ENCODE peak calls at places on chromosomes 6 and 20, in ten cellular contexts. H is A673, W is nephron progenitor cell, L is endothelial cell, P is stomach, Y is foreskin fibroblast, E is choroid plexus epithelial cell, K is GM10248, T is epithelial cell of proximal tubule, O is transverse colon. C is an unnamed sample.

GRCh38 chr6:5215181-5215580 is 45.6 kb downstream of the LYRM4 start:
- DNase-seq in W (no peak), E (no peak), Y (peak), O (no peak), K (no peak), H (peak), T (peak), L (no peak), P (no peak), C (no peak)

GRCh38 chr6:6881438-6882267 is 226.1 kb upstream of the RREB1 start:
- DNase-seq in E (no peak), Y (no peak), L (no peak), P (no peak), H (no peak), W (no peak), T (no peak), O (no peak), K (no peak), C (no peak)

GRCh38 chr20:46914789-46915359 is 20.2 kb downstream of the EYA2 start:
- DNase-seq in E (no peak), P (no peak), Y (no peak), T (no peak), O (no peak), L (no peak), W (no peak), K (no peak), H (no peak), C (no peak)

GRCh38 chr20:58256842-58257241 is 28.4 kb upstream of the ANKRD60 start:
- DNase-seq in K (no peak), T (no peak), P (no peak), E (no peak), L (no peak), O (no peak), W (no peak), Y (no peak), H (no peak), C (no peak)

GRCh38 chr20:45589725-45590124 is 10.6 kb upstream of the WFDC8 start:
- DNase-seq in K (no peak), E (no peak), P (no peak), T (peak), L (no peak), Y (no peak), W (no peak), H (no peak), O (no peak), C (no peak)

GRCh38 chr6:56046576-56046975 is 171.2 kb upstream of the BMP5 start:
- DNase-seq in W (no peak), H (no peak), O (peak), L (no peak), Y (peak), K (no peak), T (no peak), E (peak), P (peak), C (no peak)

GRCh38 chr6:81553246-81553645 is 199.2 kb downstream of the TENT5A start:
- DNase-seq in T (no peak), H (no peak), E (peak), O (no peak), P (no peak), W (no peak), K (no peak), L (no peak), Y (no peak), C (no peak)

GRCh38 chr6:74891358-74891811 is 314.5 kb downstream of the COL12A1 start:
- DNase-seq in O (no peak), L (no peak), T (no peak), K (no peak), Y (peak), W (no peak), H (no peak), E (peak), P (no peak), C (no peak)

GRCh38 chr6:139425780-139426179 is 51.3 kb upstream of the CITED2 start:
- DNase-seq in W (no peak), Y (no peak), O (no peak), K (no peak), L (no peak), E (no peak), H (no peak), T (no peak), P (no peak), C (no peak)

GRCh38 chr20:51424270-51425041 is 118.1 kb downstream of the NFATC2 start:
- DNase-seq in P (no peak), W (no peak), L (no peak), K (no peak), O (no peak), Y (no peak), H (no peak), T (no peak), E (no peak), C (no peak)

GRCh38 chr6:139080255-139080920 is 51.8 kb downstream of the ABRACL start:
- DNase-seq in Y (peak), K (no peak), O (no peak), L (no peak), P (no peak), T (no peak), H (no peak), E (no peak), W (no peak), C (no peak)

GRCh38 chr6:144217264-144217663 is 66.9 kb downstream of the STX11 start:
- DNase-seq in O (no peak), E (no peak), K (no peak), T (no peak), L (no peak), H (no peak), W (no peak), P (no peak), Y (peak), C (no peak)

GRCh38 chr6:90284236-90284744 is 12.4 kb downstream of the BACH2 start:
- DNase-seq in K (no peak), O (no peak), H (peak), L (no peak), P (no peak), T (peak), W (peak), Y (peak), E (peak), C (no peak)

GRCh38 chr6:45531999-45532605 is 154.4 kb upstream of the SUPT3H start:
- DNase-seq in E (no peak), K (no peak), H (no peak), O (no peak), Y (no peak), W (no peak), L (no peak), P (no peak), T (no peak), C (no peak)

GRCh38 chr6:155314773-155315515 is 660 bp upstream of the TFB1M start:
- DNase-seq in L (no peak), H (peak), W (no peak), K (peak), P (peak), T (peak), Y (peak), O (peak), E (peak), C (peak)

GRCh38 chr6:154569136-154569862 is 58.8 kb upstream of the CNKSR3 start:
- DNase-seq in H (no peak), W (no peak), P (no peak), O (no peak), E (no peak), Y (no peak), L (no peak), K (no peak), T (no peak), C (no peak)

GRCh38 chr6:110646951-110647910 is 168.0 kb downstream of the CDK19 start:
- DNase-seq in T (no peak), K (no peak), H (no peak), E (no peak), P (no peak), W (no peak), L (no peak), Y (no peak), O (no peak), C (no peak)

GRCh38 chr6:39114707-39115599 is at the start of gene SAYSD1:
- DNase-seq in O (peak), W (peak), K (peak), P (peak), E (peak), Y (peak), H (peak), T (no peak), L (peak), C (peak)

GRCh38 chr6:135183532-135184440 is 2.7 kb downstream of the MYB start:
- DNase-seq in W (peak), P (peak), O (peak), T (no peak), L (peak), H (peak), Y (no peak), E (peak), K (peak), C (peak)
- TF ChIP-seq CTCF in W (peak), P (peak), O (peak), T (peak), L (peak), H (peak), Y (peak), E (peak), K (peak), C (peak)

DNA sequence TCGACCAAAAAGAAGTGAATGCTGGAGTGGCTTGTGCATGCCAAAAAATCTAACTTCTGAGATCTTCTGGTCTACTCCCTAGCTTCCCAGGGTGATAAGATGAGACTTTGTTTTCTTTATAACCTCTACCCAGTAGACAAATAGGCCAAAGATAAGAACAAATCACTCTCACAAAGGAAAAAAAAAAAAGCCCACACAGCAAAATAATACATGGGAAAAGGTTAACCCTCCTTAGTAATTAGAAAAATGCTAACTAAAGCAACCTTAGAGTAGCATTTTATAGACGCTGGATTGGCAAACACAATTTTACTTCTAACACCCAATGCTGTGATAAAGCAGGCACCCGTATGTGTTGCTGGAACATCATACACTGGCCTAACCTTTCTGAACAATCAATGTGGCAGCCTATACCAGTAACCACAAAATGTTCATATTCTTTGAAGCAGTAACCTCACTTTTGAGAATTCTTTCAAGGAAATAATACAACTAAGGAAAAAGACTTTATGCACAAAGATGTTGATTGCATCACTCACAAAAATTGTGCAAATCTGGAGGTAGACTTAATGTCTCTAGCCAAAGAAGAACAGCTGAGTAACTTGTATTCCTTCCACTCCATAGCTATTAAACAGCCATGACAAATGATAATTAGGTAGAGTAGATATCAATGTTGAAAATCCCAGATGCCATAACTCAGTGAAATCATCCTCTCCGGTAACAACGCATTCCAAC is 116.3 kb upstream of the QKI start:
- DNase-seq in Y (no peak), P (no peak), W (no peak), L (no peak), O (no peak), T (no peak), E (peak), H (no peak), K (no peak), C (no peak)
- TF ChIP-seq CTCF in Y (no peak), P (no peak), W (no peak), L (no peak), O (no peak), T (no peak), E (no peak), H (no peak), K (no peak), C (no peak)

GRCh38 chr20:42886046-42886445 is 303.7 kb downstream of the PTPRT start:
- DNase-seq in Y (no peak), P (no peak), H (no peak), O (no peak), E (no peak), W (no peak), L (no peak), K (no peak), T (no peak), C (no peak)

GRCh38 chr20:42889517-42889916 is 300.2 kb downstream of the PTPRT start:
- DNase-seq in K (no peak), O (no peak), P (no peak), T (no peak), L (no peak), E (no peak), Y (no peak), H (no peak), W (no peak), C (no peak)

GRCh38 chr20:42886801-42887200 is 302.9 kb downstream of the PTPRT start:
- DNase-seq in T (no peak), O (no peak), Y (no peak), P (no peak), L (no peak), E (no peak), W (no peak), K (no peak), H (no peak), C (no peak)

GRCh38 chr20:42887281-42887680 is 302.4 kb downstream of the PTPRT start:
- DNase-seq in H (no peak), K (no peak), Y (no peak), P (no peak), L (no peak), T (no peak), E (no peak), W (no peak), O (no peak), C (no peak)
- TF ChIP-seq CTCF in H (no peak), K (no peak), Y (no peak), P (no peak), L (no peak), T (no peak), E (no peak), W (no peak), O (no peak), C (no peak)

GRCh38 chr6:158507174-158507573 is 52.7 kb upstream of the TMEM181 start:
- DNase-seq in O (no peak), T (no peak), E (no peak), K (no peak), P (no peak), Y (no peak), W (no peak), L (no peak), H (no peak), C (no peak)

GRCh38 chr6:158509465-158509864 is 50.4 kb upstream of the TMEM181 start:
- DNase-seq in L (no peak), P (no peak), O (no peak), E (no peak), T (no peak), W (no peak), H (no peak), Y (no peak), K (no peak), C (no peak)

GRCh38 chr6:158505194-158505593 is 54.7 kb upstream of the TMEM181 start:
- DNase-seq in H (no peak), T (no peak), O (no peak), Y (no peak), L (no peak), E (no peak), W (no peak), K (no peak), P (no peak), C (no peak)

GRCh38 chr6:158506577-158506976 is 53.3 kb upstream of the TMEM181 start:
- DNase-seq in K (no peak), E (peak), T (no peak), H (peak), L (peak), O (no peak), W (peak), P (no peak), Y (no peak), C (no peak)

GRCh38 chr6:158508450-158508849 is 51.4 kb upstream of the TMEM181 start:
- DNase-seq in P (no peak), L (no peak), T (no peak), O (no peak), H (no peak), E (no peak), Y (no peak), W (no peak), K (no peak), C (no peak)
- TF ChIP-seq CTCF in P (no peak), L (no peak), T (no peak), O (no peak), H (no peak), E (no peak), Y (no peak), W (no peak), K (no peak), C (no peak)

GRCh38 chr6:28866342-28867077 is 57.3 kb downstream of the TRIM27 start:
- DNase-seq in L (peak), W (peak), E (peak), O (peak), H (peak), T (no peak), P (peak), Y (peak), K (peak), C (peak)
- TF ChIP-seq CTCF in L (no peak), W (no peak), E (no peak), O (no peak), H (no peak), T (no peak), P (no peak), Y (no peak), K (no peak), C (peak)

GRCh38 chr20:24980321-24981053 is 12.1 kb downstream of the APMAP start:
- DNase-seq in H (no peak), P (no peak), L (no peak), Y (no peak), W (no peak), O (no peak), K (no peak), T (no peak), E (no peak), C (no peak)
- TF ChIP-seq CTCF in H (no peak), P (no peak), L (no peak), Y (no peak), W (no peak), O (no peak), K (no peak), T (no peak), E (no peak), C (no peak)

C was measured in GM13977.